ENCODE peak calls at places on chromosome 12, in six cellular contexts. Y is T-helper 9 cell, P is HFF-Myc, X is NAMALWA, J is memory B cell, O is thoracic aorta. W is an unnamed sample.

GRCh38 chr12:29157486-29157946 is 8.4 kb downstream of the FAR2 start:
- DNase-seq in Y (no peak), P (peak), X (no peak), J (no peak), O (no peak), W (no peak)

GRCh38 chr12:65999564-66000280 is 130.8 kb downstream of the LLPH start:
- DNase-seq in Y (no peak), P (no peak), X (no peak), J (no peak), O (no peak), W (no peak)

GRCh38 chr12:99311373-99311772 is 336.2 kb upstream of the GARIN6 start:
- DNase-seq in Y (no peak), P (no peak), X (no peak), J (no peak), O (no peak), W (no peak)

GRCh38 chr12:111413442-111414086 is 7.8 kb downstream of the SH2B3 start:
- DNase-seq in Y (no peak), P (peak), X (no peak), J (no peak), O (no peak), W (peak)

GRCh38 chr12:54140958-54141388 is 47.8 kb downstream of the SMUG1 start:
- DNase-seq in Y (no peak), P (no peak), X (no peak), J (no peak), O (no peak), W (peak)

GRCh38 chr12:109290061-109290460 is 19.0 kb downstream of the FOXN4 start:
- DNase-seq in Y (no peak), P (no peak), X (no peak), J (no peak), O (no peak), W (no peak)

GRCh38 chr12:69007166-69007857 is 74.3 kb upstream of the CPM start:
- DNase-seq in Y (no peak), P (peak), X (peak), J (no peak), O (no peak), W (peak)

GRCh38 chr12:10753066-10753465 is 29.9 kb upstream of the YBX3 start:
- DNase-seq in Y (no peak), P (no peak), X (no peak), J (no peak), O (no peak), W (peak)

GRCh38 chr12:131264625-131265024 is 310.9 kb downstream of the ADGRD1 start:
- DNase-seq in Y (no peak), P (no peak), X (no peak), J (no peak), O (no peak), W (no peak)

GRCh38 chr12:12425616-12426015 is 68.7 kb downstream of the BORCS5 start:
- DNase-seq in Y (no peak), P (no peak), X (no peak), J (no peak), O (no peak), W (no peak)

GRCh38 chr12:130441771-130442760 is 104.4 kb downstream of the PIWIL1 start:
- DNase-seq in Y (no peak), P (no peak), X (no peak), J (no peak), O (no peak), W (no peak)

GRCh38 chr12:92134638-92135274 is 10.9 kb downstream of the BTG1 start:
- DNase-seq in Y (no peak), P (peak), X (no peak), J (no peak), O (no peak), W (no peak)

GRCh38 chr12:57845478-57846284 is 848 bp downstream of the CTDSP2 start:
- DNase-seq in Y (peak), P (no peak), X (peak), J (peak), O (no peak), W (no peak)

GRCh38 chr12:70443274-70443673 is 77.2 kb downstream of the KCNMB4 start:
- DNase-seq in Y (no peak), P (no peak), X (no peak), J (no peak), O (no peak), W (peak)

GRCh38 chr12:15853877-15854276 is 28.3 kb upstream of the STRAP start:
- DNase-seq in Y (no peak), P (no peak), X (no peak), J (no peak), O (no peak), W (no peak)

GRCh38 chr12:77042834-77043233 is 22.5 kb downstream of the E2F7 start:
- DNase-seq in Y (no peak), P (no peak), X (no peak), J (no peak), O (no peak), W (no peak)